ENCODE peak calls at places on chromosomes 12 and 14, in ten cellular contexts. One of them, this sample, is unnamed.
A peak's percentile ranks its signal among the peaks of the same experiment; 100 is the strongest.

GRCh38 chr12:15131462-15131861 is 89.8 kb downstream of the RERG start:
- DNase-seq in coronary artery: no peak
- DNase-seq in brain microvascular endothelial cell: peak; percentile 39
- DNase-seq in prostate gland: no peak
- DNase-seq in fibroblast of pulmonary artery: peak; percentile 8
- DNase-seq in retinal pigment epithelial cell: no peak
- DNase-seq in GM23338: no peak
- DNase-seq in fibroblast of lung: peak; percentile 54
- DNase-seq in fibroblast of the aortic adventitia: peak; percentile 32
- DNase-seq in ovary: no peak
- DNase-seq in this sample: peak; percentile 84

GRCh38 chr14:71289536-71289935 is 382.3 kb downstream of the PCNX1 start:
- DNase-seq in coronary artery: no peak
- DNase-seq in brain microvascular endothelial cell: no peak
- DNase-seq in prostate gland: no peak
- DNase-seq in fibroblast of pulmonary artery: no peak
- DNase-seq in retinal pigment epithelial cell: no peak
- DNase-seq in GM23338: no peak
- DNase-seq in fibroblast of lung: no peak
- DNase-seq in fibroblast of the aortic adventitia: no peak
- DNase-seq in ovary: no peak
- DNase-seq in this sample: no peak

GRCh38 chr12:92272301-92272964 is 126.8 kb upstream of the BTG1 start:
- DNase-seq in coronary artery: no peak
- DNase-seq in brain microvascular endothelial cell: no peak
- DNase-seq in prostate gland: peak; percentile 25
- DNase-seq in fibroblast of pulmonary artery: no peak
- DNase-seq in retinal pigment epithelial cell: no peak
- DNase-seq in GM23338: peak; percentile 36
- DNase-seq in fibroblast of lung: no peak
- DNase-seq in fibroblast of the aortic adventitia: no peak
- DNase-seq in ovary: no peak
- DNase-seq in this sample: no peak

GRCh38 chr12:27709212-27709931 is 1.3 kb upstream of the MRPS35 start:
- DNase-seq in coronary artery: no peak
- DNase-seq in brain microvascular endothelial cell: no peak
- DNase-seq in prostate gland: no peak
- DNase-seq in fibroblast of pulmonary artery: no peak
- DNase-seq in retinal pigment epithelial cell: no peak
- DNase-seq in GM23338: no peak
- DNase-seq in fibroblast of lung: no peak
- DNase-seq in fibroblast of the aortic adventitia: no peak
- DNase-seq in ovary: no peak
- DNase-seq in this sample: no peak

GRCh38 chr12:73262788-73263381 is 990.7 kb downstream of the TRHDE start:
- DNase-seq in coronary artery: no peak
- DNase-seq in brain microvascular endothelial cell: no peak
- DNase-seq in prostate gland: no peak
- DNase-seq in fibroblast of pulmonary artery: no peak
- DNase-seq in retinal pigment epithelial cell: no peak
- DNase-seq in GM23338: no peak
- DNase-seq in fibroblast of lung: no peak
- DNase-seq in fibroblast of the aortic adventitia: no peak
- DNase-seq in ovary: no peak
- DNase-seq in this sample: no peak

GRCh38 chr14:68297871-68298468 is 478.4 kb downstream of the RAD51B start:
- DNase-seq in coronary artery: no peak
- DNase-seq in brain microvascular endothelial cell: peak; percentile 3
- DNase-seq in prostate gland: no peak
- DNase-seq in fibroblast of pulmonary artery: peak; percentile 71
- DNase-seq in retinal pigment epithelial cell: peak; percentile 87
- DNase-seq in GM23338: peak; percentile 77
- DNase-seq in fibroblast of lung: peak; percentile 35
- DNase-seq in fibroblast of the aortic adventitia: peak; percentile 56
- DNase-seq in ovary: no peak
- DNase-seq in this sample: peak; percentile 24

GRCh38 chr14:70086685-70087379 is 101.9 kb downstream of the SLC8A3 start:
- DNase-seq in coronary artery: no peak
- DNase-seq in brain microvascular endothelial cell: peak; percentile 49
- DNase-seq in prostate gland: peak; percentile 23
- DNase-seq in fibroblast of pulmonary artery: peak; percentile 69
- DNase-seq in retinal pigment epithelial cell: no peak
- DNase-seq in GM23338: peak; percentile 74
- DNase-seq in fibroblast of lung: peak; percentile 27
- DNase-seq in fibroblast of the aortic adventitia: peak; percentile 65
- DNase-seq in ovary: no peak
- DNase-seq in this sample: peak; percentile 62

GRCh38 chr14:49972840-49973239 is 80.0 kb downstream of the ARF6 start:
- DNase-seq in coronary artery: no peak
- DNase-seq in brain microvascular endothelial cell: peak; percentile 93
- DNase-seq in prostate gland: peak; percentile 60
- DNase-seq in fibroblast of pulmonary artery: peak; percentile 85
- DNase-seq in retinal pigment epithelial cell: peak; percentile 75
- DNase-seq in GM23338: no peak
- DNase-seq in fibroblast of lung: peak; percentile 94
- DNase-seq in fibroblast of the aortic adventitia: peak; percentile 89
- DNase-seq in ovary: peak; percentile 48
- DNase-seq in this sample: peak; percentile 91

GRCh38 chr12:48880647-48881046 is 15.0 kb upstream of the RND1 start:
- DNase-seq in coronary artery: no peak
- DNase-seq in brain microvascular endothelial cell: no peak
- DNase-seq in prostate gland: no peak
- DNase-seq in fibroblast of pulmonary artery: no peak
- DNase-seq in retinal pigment epithelial cell: no peak
- DNase-seq in GM23338: no peak
- DNase-seq in fibroblast of lung: no peak
- DNase-seq in fibroblast of the aortic adventitia: no peak
- DNase-seq in ovary: no peak
- DNase-seq in this sample: no peak

GRCh38 chr12:91140660-91141045 is 29.4 kb upstream of the LUM start:
- DNase-seq in coronary artery: no peak
- DNase-seq in brain microvascular endothelial cell: peak; percentile 44
- DNase-seq in prostate gland: no peak
- DNase-seq in fibroblast of pulmonary artery: peak; percentile 68
- DNase-seq in retinal pigment epithelial cell: no peak
- DNase-seq in GM23338: no peak
- DNase-seq in fibroblast of lung: peak; percentile 63
- DNase-seq in fibroblast of the aortic adventitia: no peak
- DNase-seq in ovary: no peak
- DNase-seq in this sample: peak; percentile 72

GRCh38 chr14:36657409-36658090 is 4.1 kb upstream of the PAX9 start:
- DNase-seq in coronary artery: no peak
- DNase-seq in brain microvascular endothelial cell: no peak
- DNase-seq in prostate gland: peak; percentile 50
- DNase-seq in fibroblast of pulmonary artery: no peak
- DNase-seq in retinal pigment epithelial cell: no peak
- DNase-seq in GM23338: peak; percentile 76
- DNase-seq in fibroblast of lung: no peak
- DNase-seq in fibroblast of the aortic adventitia: no peak
- DNase-seq in ovary: no peak
- DNase-seq in this sample: no peak

GRCh38 chr14:97848351-97848980 is 1051.3 kb downstream of the VRK1 start:
- DNase-seq in coronary artery: no peak
- DNase-seq in brain microvascular endothelial cell: no peak
- DNase-seq in prostate gland: no peak
- DNase-seq in fibroblast of pulmonary artery: no peak
- DNase-seq in retinal pigment epithelial cell: no peak
- DNase-seq in GM23338: peak; percentile 12
- DNase-seq in fibroblast of lung: no peak
- DNase-seq in fibroblast of the aortic adventitia: no peak
- DNase-seq in ovary: no peak
- DNase-seq in this sample: no peak

GRCh38 chr12:131463165-131463564 is 247.7 kb upstream of the SFSWAP start:
- DNase-seq in coronary artery: no peak
- DNase-seq in brain microvascular endothelial cell: no peak
- DNase-seq in prostate gland: no peak
- DNase-seq in fibroblast of pulmonary artery: no peak
- DNase-seq in retinal pigment epithelial cell: no peak
- DNase-seq in GM23338: no peak
- DNase-seq in fibroblast of lung: no peak
- DNase-seq in fibroblast of the aortic adventitia: no peak
- DNase-seq in ovary: no peak
- DNase-seq in this sample: no peak

GRCh38 chr14:55605793-55606192 is 25.8 kb downstream of the KTN1 start:
- DNase-seq in coronary artery: no peak
- DNase-seq in brain microvascular endothelial cell: no peak
- DNase-seq in prostate gland: no peak
- DNase-seq in fibroblast of pulmonary artery: no peak
- DNase-seq in retinal pigment epithelial cell: no peak
- DNase-seq in GM23338: peak; percentile 63
- DNase-seq in fibroblast of lung: peak; percentile 57
- DNase-seq in fibroblast of the aortic adventitia: peak; percentile 38
- DNase-seq in ovary: no peak
- DNase-seq in this sample: no peak

DNA sequence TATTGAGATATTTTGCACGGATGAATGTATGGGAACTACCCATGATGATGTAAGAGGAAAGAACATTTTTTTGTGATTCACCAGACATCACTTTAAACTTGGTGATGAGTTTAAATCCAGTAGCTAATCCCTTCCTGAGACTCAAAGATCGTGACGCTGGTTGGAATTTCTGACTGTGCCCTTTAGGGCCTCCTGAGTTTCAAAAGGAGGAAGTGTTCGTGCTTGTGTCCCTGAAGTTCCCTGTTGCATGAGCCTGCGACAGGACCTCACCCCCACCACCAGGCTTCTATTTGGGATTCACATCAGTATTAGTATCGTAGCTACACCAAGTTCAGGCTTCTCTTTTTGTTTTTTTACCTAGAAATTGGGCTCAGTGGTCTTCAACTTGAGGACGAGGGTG is 18.5 kb upstream of the RIN3 start:
- DNase-seq in coronary artery: peak; percentile 54
- DNase-seq in brain microvascular endothelial cell: peak; percentile 40
- DNase-seq in prostate gland: no peak
- DNase-seq in fibroblast of pulmonary artery: peak; percentile 60
- DNase-seq in retinal pigment epithelial cell: peak; percentile 72
- DNase-seq in GM23338: no peak
- DNase-seq in fibroblast of lung: no peak
- DNase-seq in fibroblast of the aortic adventitia: no peak
- DNase-seq in ovary: no peak
- DNase-seq in this sample: no peak
- H3K4me3 ChIP-seq in coronary artery: no peak overlapping the region
- H3K4me3 ChIP-seq in brain microvascular endothelial cell: no peak overlapping the region
- H3K4me3 ChIP-seq in prostate gland: no peak overlapping the region
- H3K4me3 ChIP-seq in fibroblast of pulmonary artery: no peak overlapping the region
- H3K4me3 ChIP-seq in retinal pigment epithelial cell: no peak overlapping the region
- H3K4me3 ChIP-seq in GM23338: no peak overlapping the region
- H3K4me3 ChIP-seq in fibroblast of lung: no peak overlapping the region
- H3K4me3 ChIP-seq in fibroblast of the aortic adventitia: no peak overlapping the region
- H3K4me3 ChIP-seq in ovary: no peak overlapping the region
- H3K4me3 ChIP-seq in this sample: no peak overlapping the region

DNA sequence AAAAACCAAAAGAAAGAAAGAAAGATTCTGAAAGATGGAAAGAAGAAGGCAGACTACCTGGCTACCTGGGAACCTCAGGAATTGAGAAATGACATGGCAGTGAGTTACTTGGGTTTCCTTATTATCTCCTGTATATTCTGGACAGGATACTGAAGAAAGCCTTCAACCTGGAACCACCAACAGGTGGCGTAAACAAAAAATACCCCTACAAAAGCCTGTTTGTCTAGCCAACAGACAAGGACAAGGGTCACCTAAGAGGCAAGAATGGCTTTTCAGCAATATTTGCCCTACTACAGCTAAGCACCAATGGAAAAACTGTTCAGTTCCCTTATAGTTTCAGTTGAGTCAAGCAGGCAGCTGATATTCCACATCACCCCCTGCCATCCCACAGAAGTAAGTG is 274.9 kb downstream of the GPHN start:
- DNase-seq in coronary artery: no peak
- DNase-seq in brain microvascular endothelial cell: no peak
- DNase-seq in prostate gland: no peak
- DNase-seq in fibroblast of pulmonary artery: no peak
- DNase-seq in retinal pigment epithelial cell: no peak
- DNase-seq in GM23338: peak; percentile 39
- DNase-seq in fibroblast of lung: no peak
- DNase-seq in fibroblast of the aortic adventitia: no peak
- DNase-seq in ovary: no peak
- DNase-seq in this sample: no peak
- TF ChIP-seq CTCF in coronary artery: no peak
- TF ChIP-seq CTCF in brain microvascular endothelial cell: no peak
- TF ChIP-seq CTCF in prostate gland: no peak
- TF ChIP-seq CTCF in fibroblast of pulmonary artery: no peak
- TF ChIP-seq CTCF in retinal pigment epithelial cell: no peak
- TF ChIP-seq CTCF in GM23338: peak; percentile 42
- TF ChIP-seq CTCF in fibroblast of lung: no peak
- TF ChIP-seq CTCF in fibroblast of the aortic adventitia: no peak
- TF ChIP-seq CTCF in ovary: no peak
- TF ChIP-seq CTCF in this sample: no peak

DNA sequence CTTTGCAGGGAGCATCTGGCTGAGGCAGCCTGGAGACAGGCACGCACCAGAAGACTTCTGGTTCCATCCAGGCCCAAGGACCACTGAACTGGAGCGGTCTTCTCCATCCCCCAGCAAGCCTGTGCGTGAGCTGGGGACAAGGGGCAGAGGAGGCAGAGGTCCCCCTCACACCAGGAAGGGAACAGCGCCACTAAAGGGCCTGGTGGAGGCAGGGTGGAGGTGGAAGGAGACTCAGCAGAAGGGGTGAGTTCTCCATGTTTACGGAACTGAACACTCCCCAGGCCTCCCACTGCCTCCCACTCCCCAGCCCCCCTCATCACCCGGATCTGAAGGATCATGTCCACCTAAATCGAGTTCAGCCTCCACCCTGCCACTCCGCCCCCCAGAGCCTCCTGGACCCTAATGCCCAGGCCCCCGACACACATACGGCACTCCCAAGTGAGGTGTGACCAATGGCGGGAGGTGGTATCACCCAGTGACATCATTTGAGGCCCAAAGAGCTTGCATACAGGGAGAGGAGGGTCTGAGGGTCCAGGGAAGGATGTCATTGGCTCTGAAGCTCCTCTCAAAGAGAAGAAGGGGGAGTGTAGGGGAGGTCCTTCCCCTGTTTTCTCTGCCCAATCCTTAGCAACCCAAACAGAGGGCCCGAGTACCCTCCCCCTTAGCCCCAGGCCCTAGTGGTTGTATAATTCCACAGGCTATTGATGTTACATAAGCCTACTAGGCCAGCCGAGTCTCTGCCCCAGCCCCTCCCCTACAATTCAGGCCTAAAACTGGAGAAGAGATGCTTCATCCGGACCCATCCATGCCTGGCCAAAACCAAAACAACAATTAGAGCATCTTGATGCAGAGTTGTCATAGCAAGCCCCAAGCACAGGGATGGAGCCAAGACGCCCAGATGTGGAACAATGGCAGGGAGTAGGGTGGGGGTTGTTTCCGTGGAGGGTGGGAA is 1.0 kb downstream of the FAIM2 start:
- DNase-seq in coronary artery: no peak
- DNase-seq in brain microvascular endothelial cell: no peak
- DNase-seq in prostate gland: no peak
- DNase-seq in fibroblast of pulmonary artery: no peak
- DNase-seq in retinal pigment epithelial cell: no peak
- DNase-seq in GM23338: peak; percentile 59
- DNase-seq in fibroblast of lung: no peak
- DNase-seq in fibroblast of the aortic adventitia: no peak
- DNase-seq in ovary: no peak
- DNase-seq in this sample: no peak
- H3K4me3 ChIP-seq in coronary artery: peak overlapping the region; percentile 74
- H3K4me3 ChIP-seq in brain microvascular endothelial cell: no peak overlapping the region
- H3K4me3 ChIP-seq in prostate gland: no peak overlapping the region
- H3K4me3 ChIP-seq in fibroblast of pulmonary artery: no peak overlapping the region
- H3K4me3 ChIP-seq in retinal pigment epithelial cell: no peak overlapping the region
- H3K4me3 ChIP-seq in GM23338: no peak overlapping the region
- H3K4me3 ChIP-seq in fibroblast of lung: no peak overlapping the region
- H3K4me3 ChIP-seq in fibroblast of the aortic adventitia: peak overlapping the region; percentile 57
- H3K4me3 ChIP-seq in ovary: no peak overlapping the region
- H3K4me3 ChIP-seq in this sample: no peak overlapping the region

GRCh38 chr12:40762072-40762471 is 69.8 kb downstream of the CNTN1 start:
- DNase-seq in coronary artery: no peak
- DNase-seq in brain microvascular endothelial cell: no peak
- DNase-seq in prostate gland: no peak
- DNase-seq in fibroblast of pulmonary artery: no peak
- DNase-seq in retinal pigment epithelial cell: no peak
- DNase-seq in GM23338: no peak
- DNase-seq in fibroblast of lung: no peak
- DNase-seq in fibroblast of the aortic adventitia: no peak
- DNase-seq in ovary: no peak
- DNase-seq in this sample: no peak
- TF ChIP-seq CTCF in coronary artery: no peak
- TF ChIP-seq CTCF in brain microvascular endothelial cell: no peak
- TF ChIP-seq CTCF in prostate gland: no peak
- TF ChIP-seq CTCF in fibroblast of pulmonary artery: no peak
- TF ChIP-seq CTCF in retinal pigment epithelial cell: peak; percentile 32
- TF ChIP-seq CTCF in GM23338: peak; percentile 30
- TF ChIP-seq CTCF in fibroblast of lung: no peak
- TF ChIP-seq CTCF in fibroblast of the aortic adventitia: no peak
- TF ChIP-seq CTCF in ovary: no peak
- TF ChIP-seq CTCF in this sample: no peak

This sample was measured in foreskin fibroblast.